ENCODE peak calls at places on chromosomes 4 and X, in six cellular contexts. R is cardiac muscle cell, Z is left ventricle myocardium inferior, S is OCI-LY7, K is cardiac fibroblast, E is epithelial cell of proximal tubule. W is an unnamed sample.

GRCh38 chr4:142858965-142859364 is 12.9 kb upstream of the INPP4B start:
- DNase-seq in R (no peak), Z (no peak), S (no peak), K (no peak), E (no peak), W (no peak)

GRCh38 chr4:143558823-143559756 is 45.6 kb downstream of the SMARCA5 start:
- DNase-seq in R (peak; percentile 57), Z (peak; percentile 54), S (peak; percentile 38), K (peak; percentile 58), E (peak; percentile 40), W (peak; percentile 63)

GRCh38 chr4:96652158-96652557 is 812.3 kb downstream of the PDHA2 start:
- DNase-seq in R (no peak), Z (no peak), S (no peak), K (no peak), E (peak; percentile 2), W (peak; percentile 28)

GRCh38 chrX:67384403-67384802 is 159.4 kb upstream of the AR start:
- DNase-seq in R (no peak), Z (no peak), S (no peak), K (no peak), E (no peak), W (no peak)

GRCh38 chrX:19625612-19626011 is 110.3 kb upstream of the MAP3K15 start:
- DNase-seq in R (no peak), Z (no peak), S (no peak), K (no peak), E (no peak), W (peak; percentile 30)

GRCh38 chr4:85475631-85476233 is 782 bp downstream of the ARHGAP24 start:
- DNase-seq in R (peak; percentile 63), Z (peak; percentile 35), S (no peak), K (peak; percentile 72), E (no peak), W (peak; percentile 32)

GRCh38 chrX:50838820-50839600 is 25.0 kb upstream of the SHROOM4 start:
- DNase-seq in R (no peak), Z (no peak), S (no peak), K (peak; percentile 34), E (no peak), W (peak; percentile 36)

GRCh38 chr4:145347684-145348083 is 134.0 kb upstream of the SMAD1 start:
- DNase-seq in R (peak; percentile 16), Z (no peak), S (no peak), K (peak; percentile 6), E (no peak), W (no peak)

GRCh38 chr4:159237975-159238374 is 135.1 kb downstream of the RAPGEF2 start:
- DNase-seq in R (no peak), Z (no peak), S (no peak), K (no peak), E (no peak), W (no peak)

GRCh38 chrX:134741801-134742200 is 83.5 kb upstream of the PLAC1 start:
- DNase-seq in R (no peak), Z (no peak), S (no peak), K (no peak), E (no peak), W (no peak)

GRCh38 chr4:74056114-74056857 is 17.8 kb upstream of the CXCL3 start:
- DNase-seq in R (no peak), Z (no peak), S (no peak), K (peak; percentile 37), E (no peak), W (peak; percentile 66)

GRCh38 chrX:3177851-3178250 is 136.6 kb downstream of the ARSF start:
- DNase-seq in R (no peak), Z (no peak), S (no peak), K (no peak), E (no peak), W (peak; percentile 54)

GRCh38 chr4:176921256-176921655 is 128.5 kb upstream of the VEGFC start:
- DNase-seq in R (no peak), Z (no peak), S (no peak), K (no peak), E (no peak), W (no peak)

GRCh38 chrX:18864390-18864920 is 119.5 kb downstream of the PHKA2 start:
- DNase-seq in R (no peak), Z (no peak), S (no peak), K (no peak), E (no peak), W (no peak)

GRCh38 chrX:133307637-133308485 is 89.7 kb upstream of the TFDP3 start:
- DNase-seq in R (peak; percentile 77), Z (peak; percentile 29), S (no peak), K (no peak), E (no peak), W (no peak)

GRCh38 chr4:180156684-180157083 is 2086.5 kb upstream of the TENM3 start:
- DNase-seq in R (no peak), Z (no peak), S (peak; percentile 71), K (no peak), E (no peak), W (no peak)

GRCh38 chr4:102732678-102733445 is 27.9 kb downstream of the MANBA start:
- DNase-seq in R (peak; percentile 58), Z (no peak), S (no peak), K (no peak), E (no peak), W (no peak)
- H3K4me3 ChIP-seq in R (no peak overlapping the region), Z (no peak overlapping the region), S (no peak overlapping the region), K (no peak overlapping the region), E (no peak overlapping the region), W (no peak overlapping the region)

GRCh38 chrX:103774070-103774642 is 2.5 kb upstream of the PLP1 start:
- DNase-seq in R (peak; percentile 17), Z (no peak), S (peak; percentile 7), K (peak; percentile 80), E (no peak), W (peak; percentile 58)
- TF ChIP-seq CTCF in R (peak; percentile 55), Z (peak; percentile 54), S (peak; percentile 54), K (peak; percentile 64), E (peak; percentile 64), W (peak; percentile 66)

GRCh38 chr4:165208741-165209388 is 1.5 kb downstream of the KLHL2 start:
- DNase-seq in R (no peak), Z (no peak), S (peak; percentile 9), K (no peak), E (no peak), W (peak; percentile 35)
- H3K4me3 ChIP-seq in R (peak overlapping the region; percentile 97), Z (peak overlapping the region; percentile 79), S (peak overlapping the region; percentile 100), K (peak overlapping the region; percentile 80), E (peak overlapping the region; percentile 89), W (peak overlapping the region; percentile 89)

GRCh38 chrX:39163585-39163984 is 362.3 kb downstream of the MID1IP1 start:
- DNase-seq in R (no peak), Z (no peak), S (no peak), K (no peak), E (no peak), W (no peak)

GRCh38 chrX:39161856-39162255 is 360.6 kb downstream of the MID1IP1 start:
- DNase-seq in R (no peak), Z (no peak), S (no peak), K (no peak), E (no peak), W (no peak)

GRCh38 chrX:39165185-39165584 is 363.9 kb downstream of the MID1IP1 start:
- DNase-seq in R (no peak), Z (no peak), S (no peak), K (no peak), E (no peak), W (no peak)

GRCh38 chrX:39164212-39164611 is 363.0 kb downstream of the MID1IP1 start:
- DNase-seq in R (no peak), Z (no peak), S (no peak), K (no peak), E (no peak), W (no peak)

GRCh38 chrX:39162322-39162721 is 361.1 kb downstream of the MID1IP1 start:
- DNase-seq in R (no peak), Z (peak; percentile 14), S (no peak), K (no peak), E (no peak), W (no peak)
- TF ChIP-seq CTCF in R (no peak), Z (peak; percentile 30), S (no peak), K (no peak), E (no peak), W (no peak)

GRCh38 chr4:183118585-183118984 is 19.5 kb downstream of the WWC2 start:
- DNase-seq in R (peak; percentile 62), Z (no peak), S (no peak), K (peak; percentile 81), E (peak; percentile 80), W (peak; percentile 64)
- H3K4me3 ChIP-seq in R (no peak overlapping the region), Z (no peak overlapping the region), S (no peak overlapping the region), K (peak overlapping the region; percentile 7), E (no peak overlapping the region), W (no peak overlapping the region)

DNA sequence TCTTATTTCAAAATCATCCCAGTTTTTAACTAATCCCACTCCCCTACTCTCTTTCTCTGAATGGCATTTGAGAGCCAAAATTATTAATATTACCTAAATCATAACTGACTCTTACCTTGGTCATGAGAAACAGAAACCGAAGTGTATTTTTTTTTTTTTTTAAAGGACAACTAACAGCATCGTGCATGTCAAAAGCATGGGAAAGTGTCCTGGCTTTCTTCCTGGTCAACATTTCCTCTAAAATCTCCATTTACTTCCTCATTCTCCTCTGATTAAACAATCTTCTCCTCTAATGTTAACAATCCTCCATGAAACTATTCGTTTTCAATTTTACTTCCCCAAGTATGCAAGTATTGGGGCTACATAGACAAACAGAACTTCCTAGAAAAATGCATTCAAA is 2.1 kb upstream of the STS start:
- DNase-seq in R (no peak), Z (no peak), S (no peak), K (no peak), E (no peak), W (peak; percentile 25)
- TF ChIP-seq CTCF in R (no peak), Z (no peak), S (no peak), K (no peak), E (no peak), W (no peak)

W was measured in epithelial cell of esophagus.